ENCODE peak calls at places on chromosomes 13 and 19, in nine cellular contexts. One of them, this sample, is unnamed.

GRCh38 chr19:49926520-49926919 is 2.5 kb upstream of the ATF5 start:
- DNase-seq in choroid plexus epithelial cell: no peak
- DNase-seq in tibial artery: no peak
- DNase-seq in WTC11: no peak
- DNase-seq in heart right ventricle: no peak
- DNase-seq in WERI-Rb-1: peak
- DNase-seq in upper lobe of right lung: no peak
- DNase-seq in neural crest cell: no peak
- DNase-seq in foreskin fibroblast: no peak
- DNase-seq in this sample: no peak

GRCh38 chr13:98068511-98068910 is 74.4 kb upstream of the FARP1 start:
- DNase-seq in choroid plexus epithelial cell: peak
- DNase-seq in tibial artery: no peak
- DNase-seq in WTC11: no peak
- DNase-seq in heart right ventricle: no peak
- DNase-seq in WERI-Rb-1: no peak
- DNase-seq in upper lobe of right lung: no peak
- DNase-seq in neural crest cell: no peak
- DNase-seq in foreskin fibroblast: no peak
- DNase-seq in this sample: no peak

GRCh38 chr13:76271728-76272232 is 614.4 kb downstream of the KCTD12 start:
- DNase-seq in choroid plexus epithelial cell: no peak
- DNase-seq in tibial artery: no peak
- DNase-seq in WTC11: peak
- DNase-seq in heart right ventricle: no peak
- DNase-seq in WERI-Rb-1: no peak
- DNase-seq in upper lobe of right lung: no peak
- DNase-seq in neural crest cell: no peak
- DNase-seq in foreskin fibroblast: peak
- DNase-seq in this sample: no peak

GRCh38 chr13:76848596-76848995 is 37.6 kb downstream of the KCTD12 start:
- DNase-seq in choroid plexus epithelial cell: peak
- DNase-seq in tibial artery: peak
- DNase-seq in WTC11: no peak
- DNase-seq in heart right ventricle: no peak
- DNase-seq in WERI-Rb-1: peak
- DNase-seq in upper lobe of right lung: peak
- DNase-seq in neural crest cell: no peak
- DNase-seq in foreskin fibroblast: peak
- DNase-seq in this sample: peak

GRCh38 chr13:32323912-32324311 is 8.6 kb downstream of the BRCA2 start:
- DNase-seq in choroid plexus epithelial cell: peak
- DNase-seq in tibial artery: no peak
- DNase-seq in WTC11: no peak
- DNase-seq in heart right ventricle: no peak
- DNase-seq in WERI-Rb-1: no peak
- DNase-seq in upper lobe of right lung: no peak
- DNase-seq in neural crest cell: no peak
- DNase-seq in foreskin fibroblast: peak
- DNase-seq in this sample: peak

GRCh38 chr19:46919324-46919723 is 58.5 kb downstream of the ARHGAP35 start:
- DNase-seq in choroid plexus epithelial cell: peak
- DNase-seq in tibial artery: no peak
- DNase-seq in WTC11: no peak
- DNase-seq in heart right ventricle: no peak
- DNase-seq in WERI-Rb-1: no peak
- DNase-seq in upper lobe of right lung: no peak
- DNase-seq in neural crest cell: no peak
- DNase-seq in foreskin fibroblast: peak
- DNase-seq in this sample: no peak

GRCh38 chr13:113918580-113918979 is 54.7 kb upstream of the GAS6 start:
- DNase-seq in choroid plexus epithelial cell: no peak
- DNase-seq in tibial artery: peak
- DNase-seq in WTC11: peak
- DNase-seq in heart right ventricle: no peak
- DNase-seq in WERI-Rb-1: peak
- DNase-seq in upper lobe of right lung: no peak
- DNase-seq in neural crest cell: no peak
- DNase-seq in foreskin fibroblast: no peak
- DNase-seq in this sample: no peak

GRCh38 chr13:30145709-30146367 is 161.5 kb downstream of the KATNAL1 start:
- DNase-seq in choroid plexus epithelial cell: no peak
- DNase-seq in tibial artery: no peak
- DNase-seq in WTC11: no peak
- DNase-seq in heart right ventricle: no peak
- DNase-seq in WERI-Rb-1: no peak
- DNase-seq in upper lobe of right lung: no peak
- DNase-seq in neural crest cell: no peak
- DNase-seq in foreskin fibroblast: no peak
- DNase-seq in this sample: no peak

GRCh38 chr13:64052526-64052925 is 2636.9 kb upstream of the PCDH20 start:
- DNase-seq in choroid plexus epithelial cell: no peak
- DNase-seq in tibial artery: no peak
- DNase-seq in WTC11: no peak
- DNase-seq in heart right ventricle: no peak
- DNase-seq in WERI-Rb-1: no peak
- DNase-seq in upper lobe of right lung: no peak
- DNase-seq in neural crest cell: no peak
- DNase-seq in foreskin fibroblast: no peak
- DNase-seq in this sample: no peak

GRCh38 chr13:107545946-107546502 is 669.3 kb downstream of the LIG4 start:
- DNase-seq in choroid plexus epithelial cell: no peak
- DNase-seq in tibial artery: no peak
- DNase-seq in WTC11: no peak
- DNase-seq in heart right ventricle: no peak
- DNase-seq in WERI-Rb-1: no peak
- DNase-seq in upper lobe of right lung: no peak
- DNase-seq in neural crest cell: no peak
- DNase-seq in foreskin fibroblast: no peak
- DNase-seq in this sample: no peak

GRCh38 chr13:66322193-66322592 is 907.9 kb downstream of the PCDH9 start:
- DNase-seq in choroid plexus epithelial cell: no peak
- DNase-seq in tibial artery: no peak
- DNase-seq in WTC11: no peak
- DNase-seq in heart right ventricle: no peak
- DNase-seq in WERI-Rb-1: no peak
- DNase-seq in upper lobe of right lung: no peak
- DNase-seq in neural crest cell: no peak
- DNase-seq in foreskin fibroblast: no peak
- DNase-seq in this sample: no peak

GRCh38 chr13:29481603-29482002 is 113.9 kb downstream of the SLC7A1 start:
- DNase-seq in choroid plexus epithelial cell: no peak
- DNase-seq in tibial artery: no peak
- DNase-seq in WTC11: no peak
- DNase-seq in heart right ventricle: no peak
- DNase-seq in WERI-Rb-1: no peak
- DNase-seq in upper lobe of right lung: no peak
- DNase-seq in neural crest cell: no peak
- DNase-seq in foreskin fibroblast: no peak
- DNase-seq in this sample: no peak

GRCh38 chr19:21604351-21604926 is 99.0 kb downstream of the ZNF429 start:
- DNase-seq in choroid plexus epithelial cell: peak
- DNase-seq in tibial artery: no peak
- DNase-seq in WTC11: no peak
- DNase-seq in heart right ventricle: peak
- DNase-seq in WERI-Rb-1: no peak
- DNase-seq in upper lobe of right lung: no peak
- DNase-seq in neural crest cell: no peak
- DNase-seq in foreskin fibroblast: peak
- DNase-seq in this sample: peak

GRCh38 chr13:36096411-36097184 is 34.6 kb downstream of the DCLK1 start:
- DNase-seq in choroid plexus epithelial cell: peak
- DNase-seq in tibial artery: no peak
- DNase-seq in WTC11: no peak
- DNase-seq in heart right ventricle: no peak
- DNase-seq in WERI-Rb-1: no peak
- DNase-seq in upper lobe of right lung: no peak
- DNase-seq in neural crest cell: no peak
- DNase-seq in foreskin fibroblast: peak
- DNase-seq in this sample: peak

GRCh38 chr19:17488593-17489391 is 18.5 kb downstream of the SLC27A1 start:
- DNase-seq in choroid plexus epithelial cell: no peak
- DNase-seq in tibial artery: peak
- DNase-seq in WTC11: peak
- DNase-seq in heart right ventricle: peak
- DNase-seq in WERI-Rb-1: peak
- DNase-seq in upper lobe of right lung: peak
- DNase-seq in neural crest cell: peak
- DNase-seq in foreskin fibroblast: peak
- DNase-seq in this sample: no peak

DNA sequence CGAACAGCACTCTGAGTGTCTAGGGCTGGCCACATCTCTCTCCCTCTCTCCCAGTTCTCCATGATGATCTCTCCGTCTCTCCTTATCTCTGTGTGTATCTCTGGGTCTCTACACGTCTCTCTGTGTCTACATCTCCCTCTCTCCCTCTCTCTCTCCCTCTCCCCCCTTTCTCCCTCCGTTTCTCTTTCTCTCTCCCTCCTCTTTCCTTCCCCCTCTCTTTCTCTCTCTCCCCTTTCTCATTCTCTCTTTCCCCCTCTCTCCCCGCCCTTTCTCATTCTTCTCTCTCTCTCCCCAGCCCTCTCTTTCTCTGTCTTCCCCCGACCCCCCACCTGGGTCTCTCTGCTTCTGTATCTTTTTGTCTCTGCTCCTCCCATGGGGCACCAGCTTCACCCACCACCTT is 21.3 kb upstream of the TNFAIP8L1 start:
- DNase-seq in choroid plexus epithelial cell: no peak
- DNase-seq in tibial artery: no peak
- DNase-seq in WTC11: no peak
- DNase-seq in heart right ventricle: no peak
- DNase-seq in WERI-Rb-1: no peak
- DNase-seq in upper lobe of right lung: no peak
- DNase-seq in neural crest cell: no peak
- DNase-seq in foreskin fibroblast: no peak
- DNase-seq in this sample: no peak
- TF ChIP-seq CTCF in choroid plexus epithelial cell: no peak
- TF ChIP-seq CTCF in tibial artery: no peak
- TF ChIP-seq CTCF in WTC11: no peak
- TF ChIP-seq CTCF in heart right ventricle: no peak
- TF ChIP-seq CTCF in WERI-Rb-1: no peak
- TF ChIP-seq CTCF in upper lobe of right lung: no peak
- TF ChIP-seq CTCF in neural crest cell: no peak
- TF ChIP-seq CTCF in foreskin fibroblast: no peak
- TF ChIP-seq CTCF in this sample: no peak

DNA sequence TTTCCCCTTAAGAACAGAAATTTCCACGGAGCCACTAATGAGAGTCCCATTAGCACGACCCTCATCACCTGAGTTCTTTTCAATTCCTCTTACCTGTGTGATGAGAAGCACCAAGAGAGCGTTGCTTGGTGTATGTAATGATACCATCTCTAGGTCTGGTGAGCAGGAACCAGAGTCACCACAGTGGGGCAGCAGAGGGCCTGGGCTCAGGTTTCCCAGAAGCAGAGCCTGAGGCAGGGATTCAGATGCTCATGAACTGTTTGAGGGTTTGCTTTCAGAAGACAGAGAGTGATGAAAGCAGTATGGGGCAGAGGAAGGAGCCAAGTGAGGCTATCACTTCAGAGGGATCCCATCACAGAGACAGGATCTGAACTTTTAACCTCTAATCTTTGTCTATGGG is 3.1 kb upstream of the PTPRH start:
- DNase-seq in choroid plexus epithelial cell: no peak
- DNase-seq in tibial artery: no peak
- DNase-seq in WTC11: no peak
- DNase-seq in heart right ventricle: no peak
- DNase-seq in WERI-Rb-1: no peak
- DNase-seq in upper lobe of right lung: no peak
- DNase-seq in neural crest cell: peak
- DNase-seq in foreskin fibroblast: no peak
- DNase-seq in this sample: no peak
- TF ChIP-seq CTCF in choroid plexus epithelial cell: peak
- TF ChIP-seq CTCF in tibial artery: no peak
- TF ChIP-seq CTCF in WTC11: no peak
- TF ChIP-seq CTCF in heart right ventricle: no peak
- TF ChIP-seq CTCF in WERI-Rb-1: peak
- TF ChIP-seq CTCF in upper lobe of right lung: peak
- TF ChIP-seq CTCF in neural crest cell: peak
- TF ChIP-seq CTCF in foreskin fibroblast: no peak
- TF ChIP-seq CTCF in this sample: peak

GRCh38 chr19:13154241-13154778 is 4.1 kb downstream of the IER2 start:
- DNase-seq in choroid plexus epithelial cell: peak
- DNase-seq in tibial artery: peak
- DNase-seq in WTC11: no peak
- DNase-seq in heart right ventricle: peak
- DNase-seq in WERI-Rb-1: peak
- DNase-seq in upper lobe of right lung: peak
- DNase-seq in neural crest cell: peak
- DNase-seq in foreskin fibroblast: peak
- DNase-seq in this sample: peak

GRCh38 chr19:13152356-13152853 is 2.2 kb downstream of the IER2 start:
- DNase-seq in choroid plexus epithelial cell: no peak
- DNase-seq in tibial artery: no peak
- DNase-seq in WTC11: no peak
- DNase-seq in heart right ventricle: no peak
- DNase-seq in WERI-Rb-1: no peak
- DNase-seq in upper lobe of right lung: no peak
- DNase-seq in neural crest cell: no peak
- DNase-seq in foreskin fibroblast: no peak
- DNase-seq in this sample: no peak

GRCh38 chr19:13152854-13153626 is 2.8 kb downstream of the IER2 start:
- DNase-seq in choroid plexus epithelial cell: peak
- DNase-seq in tibial artery: peak
- DNase-seq in WTC11: peak
- DNase-seq in heart right ventricle: peak
- DNase-seq in WERI-Rb-1: peak
- DNase-seq in upper lobe of right lung: peak
- DNase-seq in neural crest cell: peak
- DNase-seq in foreskin fibroblast: peak
- DNase-seq in this sample: peak

GRCh38 chr19:13154911-13155471 is 4.8 kb downstream of the IER2 start:
- DNase-seq in choroid plexus epithelial cell: peak
- DNase-seq in tibial artery: peak
- DNase-seq in WTC11: peak
- DNase-seq in heart right ventricle: peak
- DNase-seq in WERI-Rb-1: peak
- DNase-seq in upper lobe of right lung: peak
- DNase-seq in neural crest cell: peak
- DNase-seq in foreskin fibroblast: peak
- DNase-seq in this sample: peak

GRCh38 chr19:13153627-13154240 is 3.5 kb downstream of the IER2 start:
- DNase-seq in choroid plexus epithelial cell: peak
- DNase-seq in tibial artery: peak
- DNase-seq in WTC11: peak
- DNase-seq in heart right ventricle: no peak
- DNase-seq in WERI-Rb-1: no peak
- DNase-seq in upper lobe of right lung: no peak
- DNase-seq in neural crest cell: no peak
- DNase-seq in foreskin fibroblast: peak
- DNase-seq in this sample: peak
- TF ChIP-seq CTCF in choroid plexus epithelial cell: peak
- TF ChIP-seq CTCF in tibial artery: no peak
- TF ChIP-seq CTCF in WTC11: no peak
- TF ChIP-seq CTCF in heart right ventricle: peak
- TF ChIP-seq CTCF in WERI-Rb-1: no peak
- TF ChIP-seq CTCF in upper lobe of right lung: peak
- TF ChIP-seq CTCF in neural crest cell: peak
- TF ChIP-seq CTCF in foreskin fibroblast: no peak
- TF ChIP-seq CTCF in this sample: peak

DNA sequence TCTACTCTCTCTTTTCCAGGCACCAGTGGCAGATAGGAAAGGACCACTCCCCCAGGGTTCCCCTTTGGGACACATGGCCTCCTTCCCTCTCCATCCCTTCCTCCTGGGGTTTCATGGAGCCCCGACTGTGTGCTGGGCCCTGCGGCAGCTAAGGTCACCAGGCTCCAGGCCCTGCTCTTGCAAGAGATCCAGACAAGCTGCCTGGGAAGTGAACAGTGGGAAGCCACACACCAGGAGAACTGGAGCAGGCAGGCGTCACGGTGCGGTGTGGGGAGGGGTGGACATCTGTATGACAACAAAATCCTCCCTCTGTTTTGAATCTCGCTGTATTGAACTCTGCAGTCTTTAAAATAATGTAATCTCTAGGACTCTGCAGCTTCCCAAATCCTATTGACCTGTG is 330.1 kb downstream of the UQCRFS1 start:
- DNase-seq in choroid plexus epithelial cell: no peak
- DNase-seq in tibial artery: no peak
- DNase-seq in WTC11: no peak
- DNase-seq in heart right ventricle: no peak
- DNase-seq in WERI-Rb-1: no peak
- DNase-seq in upper lobe of right lung: no peak
- DNase-seq in neural crest cell: no peak
- DNase-seq in foreskin fibroblast: no peak
- DNase-seq in this sample: no peak
- TF ChIP-seq CTCF in choroid plexus epithelial cell: no peak
- TF ChIP-seq CTCF in tibial artery: no peak
- TF ChIP-seq CTCF in WTC11: no peak
- TF ChIP-seq CTCF in heart right ventricle: no peak
- TF ChIP-seq CTCF in WERI-Rb-1: no peak
- TF ChIP-seq CTCF in upper lobe of right lung: no peak
- TF ChIP-seq CTCF in neural crest cell: no peak
- TF ChIP-seq CTCF in foreskin fibroblast: no peak
- TF ChIP-seq CTCF in this sample: no peak